ENCODE peak calls at places on chromosome 1, in five cellular contexts. One of them, this sample, is unnamed. For H3K36me3 and H3K4me1, the result is how much of the 10 kb centered on the place peaks cover.

GRCh38 chr1:94325379-94326302 is 88.3 kb upstream of the ARHGAP29 start:
- DNase-seq in tibial artery: no peak
- DNase-seq in tibial nerve: no peak
- DNase-seq in lower lobe of right lung: no peak
- DNase-seq in GM23338: no peak
- DNase-seq in this sample: no peak

GRCh38 chr1:203200059-203200553 is 13.6 kb upstream of the CHI3L1 start:
- DNase-seq in tibial artery: peak
- DNase-seq in tibial nerve: peak
- DNase-seq in lower lobe of right lung: no peak
- DNase-seq in GM23338: no peak
- DNase-seq in this sample: no peak

GRCh38 chr1:66354311-66354922 is 179.5 kb upstream of the SGIP1 start:
- DNase-seq in tibial artery: no peak
- DNase-seq in tibial nerve: no peak
- DNase-seq in lower lobe of right lung: no peak
- DNase-seq in GM23338: peak
- DNase-seq in this sample: no peak

GRCh38 chr1:41515131-41515678 is 30.7 kb upstream of the EDN2 start:
- DNase-seq in tibial artery: no peak
- DNase-seq in tibial nerve: no peak
- DNase-seq in lower lobe of right lung: no peak
- DNase-seq in GM23338: peak
- DNase-seq in this sample: no peak

GRCh38 chr1:51961954-51962353 is 28.5 kb downstream of the RAB3B start:
- DNase-seq in tibial artery: no peak
- DNase-seq in tibial nerve: no peak
- DNase-seq in lower lobe of right lung: no peak
- DNase-seq in GM23338: no peak
- DNase-seq in this sample: no peak

GRCh38 chr1:2949966-2950925 is 71.0 kb upstream of the ACTRT2 start:
- DNase-seq in tibial artery: peak
- DNase-seq in tibial nerve: no peak
- DNase-seq in lower lobe of right lung: no peak
- DNase-seq in GM23338: no peak
- DNase-seq in this sample: peak

GRCh38 chr1:28592314-28593071 is 428 bp downstream of the RAB42 start:
- DNase-seq in tibial artery: no peak
- DNase-seq in tibial nerve: no peak
- DNase-seq in lower lobe of right lung: peak
- DNase-seq in GM23338: peak
- DNase-seq in this sample: peak

GRCh38 chr1:232980336-232980978 is 30.0 kb downstream of the NTPCR start:
- DNase-seq in tibial artery: no peak
- DNase-seq in tibial nerve: no peak
- DNase-seq in lower lobe of right lung: no peak
- DNase-seq in GM23338: peak
- DNase-seq in this sample: no peak

GRCh38 chr1:206505702-206506375 is 1.5 kb upstream of the RASSF5 start:
- DNase-seq in tibial artery: peak
- DNase-seq in tibial nerve: no peak
- DNase-seq in lower lobe of right lung: no peak
- DNase-seq in GM23338: peak
- DNase-seq in this sample: no peak

GRCh38 chr1:119675349-119676343 is 27.6 kb upstream of the ZNF697 start:
- DNase-seq in tibial artery: peak
- DNase-seq in tibial nerve: peak
- DNase-seq in lower lobe of right lung: peak
- DNase-seq in GM23338: peak
- DNase-seq in this sample: peak

DNA sequence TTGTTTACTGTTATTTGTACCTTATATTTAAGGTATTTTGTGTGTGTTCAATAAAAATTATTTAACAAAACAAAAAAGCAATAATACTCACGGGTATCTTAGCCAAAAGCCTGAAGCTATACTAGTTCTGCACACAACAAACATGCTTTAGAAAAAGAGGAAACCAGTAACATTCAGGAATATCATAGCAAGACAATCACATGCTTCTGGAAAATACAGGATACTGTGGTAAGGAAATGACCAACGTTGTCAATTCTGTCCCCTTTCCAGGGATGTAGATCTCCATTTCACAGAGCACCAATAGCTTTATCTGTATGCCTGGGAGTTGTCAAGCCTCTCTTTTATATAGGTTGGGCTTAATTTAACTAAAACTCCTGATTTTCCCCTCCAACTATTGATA is 288.4 kb downstream of the SMYD3 start:
- DNase-seq in tibial artery: no peak
- DNase-seq in tibial nerve: no peak
- DNase-seq in lower lobe of right lung: no peak
- DNase-seq in GM23338: no peak
- DNase-seq in this sample: no peak
- H3K36me3 ChIP-seq in tibial artery: under half
- H3K36me3 ChIP-seq in tibial nerve: under half
- H3K36me3 ChIP-seq in lower lobe of right lung: under half
- H3K36me3 ChIP-seq in GM23338: under half
- H3K36me3 ChIP-seq in this sample: under half

GRCh38 chr1:230143534-230143933 is 76.5 kb downstream of the GALNT2 start:
- DNase-seq in tibial artery: no peak
- DNase-seq in tibial nerve: no peak
- DNase-seq in lower lobe of right lung: no peak
- DNase-seq in GM23338: no peak
- DNase-seq in this sample: no peak

GRCh38 chr1:230145505-230145899 is 78.5 kb downstream of the GALNT2 start:
- DNase-seq in tibial artery: no peak
- DNase-seq in tibial nerve: no peak
- DNase-seq in lower lobe of right lung: no peak
- DNase-seq in GM23338: no peak
- DNase-seq in this sample: no peak

GRCh38 chr1:230142608-230143209 is 75.7 kb downstream of the GALNT2 start:
- DNase-seq in tibial artery: no peak
- DNase-seq in tibial nerve: no peak
- DNase-seq in lower lobe of right lung: no peak
- DNase-seq in GM23338: no peak
- DNase-seq in this sample: no peak

GRCh38 chr1:230144765-230145504 is 77.9 kb downstream of the GALNT2 start:
- DNase-seq in tibial artery: no peak
- DNase-seq in tibial nerve: no peak
- DNase-seq in lower lobe of right lung: no peak
- DNase-seq in GM23338: no peak
- DNase-seq in this sample: no peak

GRCh38 chr1:230144010-230144614 is 77.1 kb downstream of the GALNT2 start:
- DNase-seq in tibial artery: no peak
- DNase-seq in tibial nerve: no peak
- DNase-seq in lower lobe of right lung: no peak
- DNase-seq in GM23338: no peak
- DNase-seq in this sample: no peak
- H3K4me1 ChIP-seq in tibial artery: half or more
- H3K4me1 ChIP-seq in tibial nerve: half or more
- H3K4me1 ChIP-seq in lower lobe of right lung: under half
- H3K4me1 ChIP-seq in GM23338: under half
- H3K4me1 ChIP-seq in this sample: half or more

GRCh38 chr1:245310605-245311531 is 156.1 kb downstream of the KIF26B start:
- DNase-seq in tibial artery: no peak
- DNase-seq in tibial nerve: no peak
- DNase-seq in lower lobe of right lung: peak
- DNase-seq in GM23338: peak
- DNase-seq in this sample: no peak
- H3K27ac ChIP-seq in tibial artery: no peak
- H3K27ac ChIP-seq in tibial nerve: no peak
- H3K27ac ChIP-seq in lower lobe of right lung: no peak
- H3K27ac ChIP-seq in GM23338: no peak
- H3K27ac ChIP-seq in this sample: no peak

GRCh38 chr1:24903560-24903954 is 26.5 kb downstream of the RUNX3 start:
- DNase-seq in tibial artery: peak
- DNase-seq in tibial nerve: no peak
- DNase-seq in lower lobe of right lung: no peak
- DNase-seq in GM23338: no peak
- DNase-seq in this sample: no peak
- H3K36me3 ChIP-seq in tibial artery: under half
- H3K36me3 ChIP-seq in tibial nerve: under half
- H3K36me3 ChIP-seq in lower lobe of right lung: under half
- H3K36me3 ChIP-seq in GM23338: under half
- H3K36me3 ChIP-seq in this sample: under half

This sample was measured in left ventricle myocardium inferior.